ENCODE peak calls at places on chromosomes 2 and 18, in four cellular contexts. K is posterior cingulate gyrus; N is sigmoid colon; W is central memory CD4-positive, alpha-beta T cell. F is an unnamed sample.

GRCh38 chr2:101743288-101743687 is 45.8 kb downstream of the MAP4K4 start:
- DNase-seq in W (no peak), K (no peak), N (no peak), F (no peak)

GRCh38 chr2:176535480-176536113 is 266.4 kb downstream of the MTX2 start:
- DNase-seq in W (no peak), N (no peak), K (no peak), F (no peak)

GRCh38 chr18:74733592-74733991 is 135.9 kb downstream of the ZNF407 start:
- DNase-seq in K (no peak), N (no peak), W (no peak), F (no peak)

GRCh38 chr2:171655584-171655983 is 31.7 kb upstream of the DYNC1I2 start:
- DNase-seq in K (no peak), W (no peak), N (no peak), F (no peak)

GRCh38 chr2:14340703-14341102 is 291.8 kb upstream of the LRATD1 start:
- DNase-seq in N (no peak), K (no peak), W (no peak), F (no peak)

GRCh38 chr2:68766378-68766845 is 31.8 kb downstream of the ARHGAP25 start:
- DNase-seq in K (no peak), W (peak), N (peak), F (no peak)

GRCh38 chr2:6945087-6945813 is 28.0 kb downstream of the RNF144A start:
- DNase-seq in N (no peak), W (no peak), K (no peak), F (no peak)

GRCh38 chr2:71926860-71927756 is 220.6 kb downstream of the CYP26B1 start:
- DNase-seq in K (no peak), W (no peak), N (no peak), F (no peak)

GRCh38 chr2:23803965-23804542 is 122.9 kb downstream of the ATAD2B start:
- DNase-seq in N (no peak), K (no peak), W (no peak), F (no peak)

GRCh38 chr2:159564081-159564480 is 52.3 kb downstream of the BAZ2B start:
- DNase-seq in N (no peak), W (no peak), K (no peak), F (no peak)

GRCh38 chr2:208046686-208047085 is 21.4 kb upstream of the PLEKHM3 start:
- DNase-seq in K (no peak), W (no peak), N (no peak), F (no peak)

GRCh38 chr18:9918016-9918680 is 4.3 kb downstream of the VAPA start:
- DNase-seq in N (no peak), W (no peak), K (no peak), F (no peak)

GRCh38 chr2:2801458-2801857 is 470.4 kb upstream of the MYT1L start:
- DNase-seq in N (no peak), W (no peak), K (no peak), F (no peak)

GRCh38 chr2:178109813-178110212 is 2.4 kb upstream of the RBM45 start:
- DNase-seq in W (peak), K (no peak), N (no peak), F (no peak)

F was measured in RWPE2.